ENCODE peak calls at places on chromosomes 5 and 9, in five cellular contexts. One of them, this sample, is unnamed.

GRCh38 chr9:137074657-137075274 is 2.6 kb upstream of the UAP1L1 start:
- DNase-seq in CD8-positive, alpha-beta T cell: no peak
- DNase-seq in aorta: no peak
- DNase-seq in brain microvascular endothelial cell: no peak
- DNase-seq in fibroblast of lung: no peak
- DNase-seq in this sample: no peak

GRCh38 chr5:6243706-6244105 is 134.6 kb downstream of the MED10 start:
- DNase-seq in CD8-positive, alpha-beta T cell: no peak
- DNase-seq in aorta: no peak
- DNase-seq in brain microvascular endothelial cell: no peak
- DNase-seq in fibroblast of lung: no peak
- DNase-seq in this sample: no peak

GRCh38 chr9:93009337-93010015 is 49.0 kb upstream of the SUSD3 start:
- DNase-seq in CD8-positive, alpha-beta T cell: no peak
- DNase-seq in aorta: no peak
- DNase-seq in brain microvascular endothelial cell: no peak
- DNase-seq in fibroblast of lung: no peak
- DNase-seq in this sample: no peak

GRCh38 chr5:72166070-72166979 is 59.0 kb downstream of the MAP1B start:
- DNase-seq in CD8-positive, alpha-beta T cell: no peak
- DNase-seq in aorta: peak; percentile 74
- DNase-seq in brain microvascular endothelial cell: no peak
- DNase-seq in fibroblast of lung: peak; percentile 79
- DNase-seq in this sample: peak; percentile 84

GRCh38 chr9:4831119-4831518 is 38.4 kb downstream of the RCL1 start:
- DNase-seq in CD8-positive, alpha-beta T cell: no peak
- DNase-seq in aorta: no peak
- DNase-seq in brain microvascular endothelial cell: no peak
- DNase-seq in fibroblast of lung: no peak
- DNase-seq in this sample: no peak

GRCh38 chr5:174935854-174936474 is 211.6 kb downstream of the MSX2 start:
- DNase-seq in CD8-positive, alpha-beta T cell: peak; percentile 30
- DNase-seq in aorta: peak; percentile 58
- DNase-seq in brain microvascular endothelial cell: peak; percentile 38
- DNase-seq in fibroblast of lung: peak; percentile 68
- DNase-seq in this sample: peak; percentile 88

GRCh38 chr9:34623386-34624235 is 3.3 kb upstream of the DCTN3 start:
- DNase-seq in CD8-positive, alpha-beta T cell: peak; percentile 8
- DNase-seq in aorta: no peak
- DNase-seq in brain microvascular endothelial cell: no peak
- DNase-seq in fibroblast of lung: no peak
- DNase-seq in this sample: no peak

GRCh38 chr5:137167187-137167586 is 331.9 kb downstream of the SPOCK1 start:
- DNase-seq in CD8-positive, alpha-beta T cell: no peak
- DNase-seq in aorta: no peak
- DNase-seq in brain microvascular endothelial cell: no peak
- DNase-seq in fibroblast of lung: no peak
- DNase-seq in this sample: no peak

GRCh38 chr9:4079906-4080305 is 220.0 kb downstream of the GLIS3 start:
- DNase-seq in CD8-positive, alpha-beta T cell: no peak
- DNase-seq in aorta: no peak
- DNase-seq in brain microvascular endothelial cell: no peak
- DNase-seq in fibroblast of lung: no peak
- DNase-seq in this sample: no peak

GRCh38 chr5:9105851-9106250 is 440.0 kb downstream of the SEMA5A start:
- DNase-seq in CD8-positive, alpha-beta T cell: no peak
- DNase-seq in aorta: no peak
- DNase-seq in brain microvascular endothelial cell: peak; percentile 64
- DNase-seq in fibroblast of lung: no peak
- DNase-seq in this sample: no peak

GRCh38 chr5:178460598-178461425 is 129.4 kb downstream of the COL23A1 start:
- DNase-seq in CD8-positive, alpha-beta T cell: peak; percentile 47
- DNase-seq in aorta: peak; percentile 91
- DNase-seq in brain microvascular endothelial cell: peak; percentile 47
- DNase-seq in fibroblast of lung: peak; percentile 39
- DNase-seq in this sample: peak; percentile 68

GRCh38 chr9:2153599-2154217 is 138.6 kb downstream of the SMARCA2 start:
- DNase-seq in CD8-positive, alpha-beta T cell: no peak
- DNase-seq in aorta: no peak
- DNase-seq in brain microvascular endothelial cell: no peak
- DNase-seq in fibroblast of lung: no peak
- DNase-seq in this sample: no peak

GRCh38 chr5:100901851-100902341 is 1.2 kb downstream of the ST8SIA4 start:
- DNase-seq in CD8-positive, alpha-beta T cell: peak; percentile 64
- DNase-seq in aorta: peak; percentile 55
- DNase-seq in brain microvascular endothelial cell: no peak
- DNase-seq in fibroblast of lung: peak; percentile 29
- DNase-seq in this sample: peak; percentile 11

GRCh38 chr9:131562032-131562959 is 17.0 kb downstream of the PRRT1B start:
- DNase-seq in CD8-positive, alpha-beta T cell: no peak
- DNase-seq in aorta: no peak
- DNase-seq in brain microvascular endothelial cell: peak; percentile 26
- DNase-seq in fibroblast of lung: no peak
- DNase-seq in this sample: peak; percentile 32

GRCh38 chr9:127137640-127138360 is 15.4 kb upstream of the ANGPTL2 start:
- DNase-seq in CD8-positive, alpha-beta T cell: no peak
- DNase-seq in aorta: no peak
- DNase-seq in brain microvascular endothelial cell: no peak
- DNase-seq in fibroblast of lung: no peak
- DNase-seq in this sample: no peak

GRCh38 chr9:87880116-87880515 is 2.6 kb upstream of the SPATA31E1 start:
- DNase-seq in CD8-positive, alpha-beta T cell: no peak
- DNase-seq in aorta: no peak
- DNase-seq in brain microvascular endothelial cell: no peak
- DNase-seq in fibroblast of lung: no peak
- DNase-seq in this sample: no peak

DNA sequence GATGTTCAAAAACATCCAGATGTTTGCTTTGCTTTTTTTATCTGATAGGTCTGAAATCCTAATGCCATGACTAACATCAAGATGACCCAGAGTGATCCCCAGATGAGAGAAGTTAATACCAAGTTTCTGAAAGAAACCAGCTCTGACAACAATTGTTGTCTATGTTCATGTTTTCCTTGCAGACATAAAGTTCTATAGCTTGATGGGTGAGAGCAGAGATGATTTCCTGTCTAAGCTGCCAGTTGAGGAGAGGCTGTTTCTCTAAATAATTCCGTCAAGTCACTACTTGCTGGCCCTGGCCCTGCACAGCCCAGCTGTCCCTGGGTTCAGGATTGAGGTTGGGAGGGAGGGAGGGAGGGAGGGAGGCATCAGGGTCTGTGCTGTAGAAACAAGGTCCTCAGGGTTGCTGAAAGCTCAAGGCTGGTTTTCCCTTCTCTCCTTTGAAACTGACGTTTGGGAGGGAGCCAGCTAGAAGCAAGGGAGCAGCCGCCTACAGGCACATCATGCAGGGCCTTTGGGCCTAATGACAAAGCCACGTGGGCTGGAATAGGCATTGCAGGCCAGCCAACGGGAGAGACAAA is 3.9 kb downstream of the SPARC start:
- DNase-seq in CD8-positive, alpha-beta T cell: no peak
- DNase-seq in aorta: no peak
- DNase-seq in brain microvascular endothelial cell: no peak
- DNase-seq in fibroblast of lung: peak; percentile 71
- DNase-seq in this sample: peak; percentile 43
- H3K27ac ChIP-seq in CD8-positive, alpha-beta T cell: no peak overlapping the region
- H3K27ac ChIP-seq in aorta: peak overlapping the region; percentile 87
- H3K27ac ChIP-seq in brain microvascular endothelial cell: peak overlapping the region; percentile 88
- H3K27ac ChIP-seq in fibroblast of lung: peak overlapping the region; percentile 99
- H3K27ac ChIP-seq in this sample: no peak overlapping the region

DNA sequence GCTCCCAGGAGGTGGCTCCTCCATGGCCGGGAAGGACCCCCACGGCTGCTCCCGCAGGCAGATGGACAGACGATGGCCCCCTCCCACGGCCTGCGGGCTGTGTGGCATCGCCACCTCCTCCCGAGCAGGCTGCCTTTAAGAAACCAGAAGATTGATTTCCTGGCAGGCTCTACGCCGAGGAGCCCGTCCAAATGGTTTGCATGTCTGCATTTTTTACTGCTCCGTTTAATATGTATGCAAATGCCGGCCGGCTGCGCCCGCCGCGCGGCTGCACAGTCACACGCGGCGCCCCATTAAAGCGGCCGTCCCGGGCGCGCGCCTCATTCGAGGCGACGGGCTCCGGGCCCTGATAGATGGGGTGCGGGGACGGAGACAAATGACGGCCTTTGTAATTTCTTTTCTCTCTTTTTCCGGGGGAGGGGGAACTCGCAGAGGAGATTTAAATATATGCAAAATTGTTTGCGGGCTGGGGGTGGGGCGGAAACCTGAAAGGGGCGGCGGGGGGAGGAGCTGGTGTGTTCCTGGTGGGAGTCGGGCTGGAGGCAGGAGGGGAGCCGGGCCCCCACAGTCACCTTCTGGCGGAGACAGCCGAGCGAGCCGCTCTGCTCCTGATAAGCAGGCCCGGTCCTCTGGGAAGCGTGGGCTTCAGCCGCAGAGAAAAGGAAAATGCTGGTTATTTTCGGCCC is 158.7 kb upstream of the IER5L start:
- DNase-seq in CD8-positive, alpha-beta T cell: peak; percentile 40
- DNase-seq in aorta: no peak
- DNase-seq in brain microvascular endothelial cell: no peak
- DNase-seq in fibroblast of lung: peak; percentile 75
- DNase-seq in this sample: no peak
- H3K4me3 ChIP-seq in CD8-positive, alpha-beta T cell: peak overlapping the region; percentile 50
- H3K4me3 ChIP-seq in aorta: peak overlapping the region; percentile 15
- H3K4me3 ChIP-seq in brain microvascular endothelial cell: peak overlapping the region; percentile 22
- H3K4me3 ChIP-seq in fibroblast of lung: no peak overlapping the region
- H3K4me3 ChIP-seq in this sample: no peak overlapping the region

GRCh38 chr9:114169029-114169939 is 13.9 kb downstream of the COL27A1 start:
- DNase-seq in CD8-positive, alpha-beta T cell: no peak
- DNase-seq in aorta: no peak
- DNase-seq in brain microvascular endothelial cell: peak; percentile 69
- DNase-seq in fibroblast of lung: peak; percentile 84
- DNase-seq in this sample: no peak
- H3K27ac ChIP-seq in CD8-positive, alpha-beta T cell: no peak overlapping the region
- H3K27ac ChIP-seq in aorta: peak overlapping the region; percentile 28
- H3K27ac ChIP-seq in brain microvascular endothelial cell: no peak overlapping the region
- H3K27ac ChIP-seq in fibroblast of lung: no peak overlapping the region
- H3K27ac ChIP-seq in this sample: no peak overlapping the region

GRCh38 chr5:14915291-14915976 is 43.9 kb upstream of the ANKH start:
- DNase-seq in CD8-positive, alpha-beta T cell: no peak
- DNase-seq in aorta: no peak
- DNase-seq in brain microvascular endothelial cell: peak; percentile 86
- DNase-seq in fibroblast of lung: peak; percentile 39
- DNase-seq in this sample: no peak
- H3K4me3 ChIP-seq in CD8-positive, alpha-beta T cell: no peak overlapping the region
- H3K4me3 ChIP-seq in aorta: no peak overlapping the region
- H3K4me3 ChIP-seq in brain microvascular endothelial cell: no peak overlapping the region
- H3K4me3 ChIP-seq in fibroblast of lung: no peak overlapping the region
- H3K4me3 ChIP-seq in this sample: no peak overlapping the region

GRCh38 chr5:157047898-157048297 is 11.0 kb downstream of the HAVCR1 start:
- DNase-seq in CD8-positive, alpha-beta T cell: no peak
- DNase-seq in aorta: no peak
- DNase-seq in brain microvascular endothelial cell: no peak
- DNase-seq in fibroblast of lung: no peak
- DNase-seq in this sample: no peak

GRCh38 chr5:157051604-157052245 is 7.2 kb downstream of the HAVCR1 start:
- DNase-seq in CD8-positive, alpha-beta T cell: no peak
- DNase-seq in aorta: no peak
- DNase-seq in brain microvascular endothelial cell: no peak
- DNase-seq in fibroblast of lung: no peak
- DNase-seq in this sample: no peak

GRCh38 chr5:157049605-157050004 is 9.3 kb downstream of the HAVCR1 start:
- DNase-seq in CD8-positive, alpha-beta T cell: no peak
- DNase-seq in aorta: no peak
- DNase-seq in brain microvascular endothelial cell: no peak
- DNase-seq in fibroblast of lung: no peak
- DNase-seq in this sample: no peak

GRCh38 chr5:157046041-157046440 is 12.9 kb downstream of the HAVCR1 start:
- DNase-seq in CD8-positive, alpha-beta T cell: no peak
- DNase-seq in aorta: no peak
- DNase-seq in brain microvascular endothelial cell: no peak
- DNase-seq in fibroblast of lung: no peak
- DNase-seq in this sample: peak; percentile 42

DNA sequence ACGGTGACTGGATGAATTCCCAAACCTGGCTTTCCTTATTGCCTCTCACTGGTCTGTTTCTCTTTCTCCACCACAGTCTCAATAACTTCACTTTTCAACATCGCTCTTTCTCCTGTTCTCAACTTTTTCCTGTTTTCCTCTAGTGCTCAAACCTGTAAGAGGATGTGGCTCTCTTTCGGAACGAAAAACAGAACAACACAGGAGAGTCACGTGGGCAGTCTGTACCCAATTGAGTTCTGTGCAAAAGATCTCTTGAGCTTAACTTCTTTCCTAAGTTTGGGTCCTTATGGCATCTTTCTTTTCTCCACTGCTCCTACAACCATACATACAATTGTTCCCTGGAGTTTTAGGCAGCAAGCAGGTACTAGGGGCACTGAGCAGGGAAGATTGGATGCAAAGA is 8.9 kb downstream of the HAVCR1 start:
- DNase-seq in CD8-positive, alpha-beta T cell: no peak
- DNase-seq in aorta: no peak
- DNase-seq in brain microvascular endothelial cell: no peak
- DNase-seq in fibroblast of lung: no peak
- DNase-seq in this sample: no peak
- H3K27ac ChIP-seq in CD8-positive, alpha-beta T cell: peak overlapping the region; percentile 34
- H3K27ac ChIP-seq in aorta: no peak overlapping the region
- H3K27ac ChIP-seq in brain microvascular endothelial cell: no peak overlapping the region
- H3K27ac ChIP-seq in fibroblast of lung: no peak overlapping the region
- H3K27ac ChIP-seq in this sample: no peak overlapping the region

GRCh38 chr9:73813546-73813945 is 661.9 kb downstream of the ANXA1 start:
- DNase-seq in CD8-positive, alpha-beta T cell: no peak
- DNase-seq in aorta: no peak
- DNase-seq in brain microvascular endothelial cell: no peak
- DNase-seq in fibroblast of lung: no peak
- DNase-seq in this sample: no peak
- H3K4me3 ChIP-seq in CD8-positive, alpha-beta T cell: no peak overlapping the region
- H3K4me3 ChIP-seq in aorta: no peak overlapping the region
- H3K4me3 ChIP-seq in brain microvascular endothelial cell: no peak overlapping the region
- H3K4me3 ChIP-seq in fibroblast of lung: no peak overlapping the region
- H3K4me3 ChIP-seq in this sample: no peak overlapping the region

This sample was measured in SJCRH30.